ENCODE peak calls at places on chromosomes 6 and 20, in six cellular contexts. V is ovary, P is fibroblast of lung, W is left ventricle myocardium inferior, D is AG04450, U is neuronal stem cell. A is an unnamed sample.
A peak's percentile ranks its signal among the peaks of the same experiment; 100 is the strongest.

GRCh38 chr6:166989427-166990034 is 9.7 kb upstream of the CEP43 start:
- DNase-seq in V (no peak), P (peak; percentile 60), W (no peak), D (peak; percentile 11), U (no peak), A (peak; percentile 23)

GRCh38 chr6:33815854-33816253 is 12.1 kb upstream of the MLN start:
- DNase-seq in V (no peak), P (no peak), W (no peak), D (no peak), U (peak; percentile 36), A (no peak)

GRCh38 chr6:79713701-79714322 is 82.7 kb downstream of the SH3BGRL2 start:
- DNase-seq in V (peak; percentile 43), P (peak; percentile 58), W (peak; percentile 16), D (no peak), U (peak; percentile 44), A (peak; percentile 40)

GRCh38 chr6:167713088-167713475 is 113.6 kb upstream of the AFDN start:
- DNase-seq in V (no peak), P (no peak), W (no peak), D (no peak), U (no peak), A (no peak)

GRCh38 chr6:93550551-93551276 is 131.4 kb upstream of the EPHA7 start:
- DNase-seq in V (no peak), P (peak; percentile 14), W (no peak), D (no peak), U (no peak), A (no peak)

GRCh38 chr6:89347825-89348224 is 4.7 kb downstream of the UBE2J1 start:
- DNase-seq in V (no peak), P (peak; percentile 25), W (peak; percentile 22), D (no peak), U (no peak), A (no peak)

GRCh38 chr20:49032455-49032854 is 13.7 kb upstream of the CSE1L start:
- DNase-seq in V (no peak), P (no peak), W (no peak), D (no peak), U (no peak), A (no peak)

GRCh38 chr6:19831358-19831757 is 5.8 kb upstream of the ID4 start:
- DNase-seq in V (no peak), P (no peak), W (no peak), D (no peak), U (no peak), A (no peak)

GRCh38 chr20:18957328-18957727 is 143.7 kb downstream of the SCP2D1 start:
- DNase-seq in V (no peak), P (no peak), W (no peak), D (no peak), U (no peak), A (no peak)

GRCh38 chr20:58638467-58639181 is 12.5 kb upstream of the STX16 start:
- DNase-seq in V (no peak), P (no peak), W (no peak), D (no peak), U (no peak), A (no peak)

GRCh38 chr20:33490934-33491656 is 1.2 kb downstream of the CBFA2T2 start:
- DNase-seq in V (no peak), P (no peak), W (no peak), D (no peak), U (no peak), A (no peak)

GRCh38 chr20:3168829-3169590 is 4.3 kb downstream of the LZTS3 start:
- DNase-seq in V (no peak), P (no peak), W (no peak), D (no peak), U (no peak), A (no peak)

GRCh38 chr6:45625191-45625664 is 247.5 kb upstream of the SUPT3H start:
- DNase-seq in V (no peak), P (peak; percentile 82), W (no peak), D (peak; percentile 36), U (no peak), A (no peak)

GRCh38 chr20:55415567-55416142 is 589.7 kb downstream of the CBLN4 start:
- DNase-seq in V (no peak), P (no peak), W (no peak), D (no peak), U (peak; percentile 12), A (no peak)

GRCh38 chr6:53436904-53437303 is 88.2 kb upstream of the ELOVL5 start:
- DNase-seq in V (no peak), P (peak; percentile 43), W (no peak), D (no peak), U (no peak), A (no peak)

GRCh38 chr6:142013286-142013685 is 119.4 kb upstream of the GJE1 start:
- DNase-seq in V (no peak), P (peak; percentile 87), W (no peak), D (peak; percentile 37), U (no peak), A (no peak)

GRCh38 chr20:32762754-32763201 is 593 bp downstream of the DNMT3B start:
- DNase-seq in V (peak; percentile 30), P (no peak), W (no peak), D (no peak), U (no peak), A (no peak)

GRCh38 chr6:135962731-135963130 is 111.2 kb downstream of the PDE7B start:
- DNase-seq in V (no peak), P (peak; percentile 74), W (no peak), D (no peak), U (no peak), A (no peak)

GRCh38 chr6:81655696-81656095 is 96.8 kb downstream of the TENT5A start:
- DNase-seq in V (no peak), P (peak; percentile 11), W (no peak), D (no peak), U (no peak), A (no peak)

GRCh38 chr6:28489366-28490190 is 26.0 kb downstream of the GPX6 start:
- DNase-seq in V (peak; percentile 86), P (peak; percentile 83), W (peak; percentile 20), D (peak; percentile 23), U (peak; percentile 72), A (peak; percentile 13)

DNA sequence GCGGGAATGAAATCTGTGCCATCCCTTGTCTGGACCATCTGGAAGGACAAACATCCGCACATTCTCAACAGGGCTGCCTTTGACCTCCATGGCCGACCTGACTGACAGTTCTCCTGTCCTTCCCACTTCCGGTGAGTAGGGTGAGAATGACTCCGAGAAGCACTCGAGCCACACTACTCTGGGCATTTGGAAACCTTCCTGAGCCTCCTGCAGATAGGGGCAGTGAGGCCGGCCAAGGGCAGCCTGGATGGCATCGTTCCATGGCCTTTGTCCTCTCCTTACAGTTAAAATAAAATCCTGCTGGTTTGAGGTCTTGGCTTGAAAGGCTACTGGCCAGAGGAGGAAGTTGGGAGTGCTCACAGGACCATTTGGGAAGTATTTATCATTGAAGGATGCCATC is 70.9 kb upstream of the QKI start:
- DNase-seq in V (no peak), P (no peak), W (no peak), D (no peak), U (no peak), A (no peak)
- H3K27ac ChIP-seq in V (no peak overlapping the region), P (no peak overlapping the region), W (peak overlapping the region; percentile 28), D (no peak overlapping the region), U (no peak overlapping the region), A (no peak overlapping the region)

GRCh38 chr6:36268478-36269248 is 1.2 kb upstream of the PNPLA1 start:
- DNase-seq in V (no peak), P (peak; percentile 26), W (no peak), D (no peak), U (no peak), A (no peak)
- H3K27ac ChIP-seq in V (no peak overlapping the region), P (no peak overlapping the region), W (no peak overlapping the region), D (no peak overlapping the region), U (no peak overlapping the region), A (no peak overlapping the region)

DNA sequence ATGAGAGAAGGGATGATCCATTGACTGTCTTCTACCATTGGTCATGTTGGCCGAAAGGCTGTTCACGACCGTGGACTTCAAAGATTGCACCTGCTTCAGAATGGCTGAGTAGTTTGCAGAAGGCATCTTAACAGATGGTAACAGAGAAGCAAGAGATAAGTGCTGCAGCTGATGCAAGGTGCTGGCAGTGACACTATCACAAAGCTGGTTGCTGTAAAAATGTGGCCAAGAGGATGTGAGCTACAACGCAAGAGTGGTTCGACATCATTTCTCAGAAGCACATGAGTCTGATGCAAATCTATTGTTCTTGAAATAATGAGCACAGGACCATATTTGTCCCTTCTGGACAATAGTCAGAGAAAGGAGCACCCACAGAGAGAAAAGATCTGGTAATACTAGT is 27.0 kb upstream of the ANKEF1 start:
- DNase-seq in V (no peak), P (no peak), W (no peak), D (no peak), U (no peak), A (no peak)
- H3K27ac ChIP-seq in V (no peak overlapping the region), P (no peak overlapping the region), W (no peak overlapping the region), D (no peak overlapping the region), U (no peak overlapping the region), A (no peak overlapping the region)

GRCh38 chr6:35633579-35634089 is 55.1 kb downstream of the FKBP5 start:
- DNase-seq in V (no peak), P (no peak), W (no peak), D (no peak), U (no peak), A (no peak)
- H3K27ac ChIP-seq in V (no peak overlapping the region), P (no peak overlapping the region), W (peak overlapping the region; percentile 30), D (no peak overlapping the region), U (no peak overlapping the region), A (no peak overlapping the region)

DNA sequence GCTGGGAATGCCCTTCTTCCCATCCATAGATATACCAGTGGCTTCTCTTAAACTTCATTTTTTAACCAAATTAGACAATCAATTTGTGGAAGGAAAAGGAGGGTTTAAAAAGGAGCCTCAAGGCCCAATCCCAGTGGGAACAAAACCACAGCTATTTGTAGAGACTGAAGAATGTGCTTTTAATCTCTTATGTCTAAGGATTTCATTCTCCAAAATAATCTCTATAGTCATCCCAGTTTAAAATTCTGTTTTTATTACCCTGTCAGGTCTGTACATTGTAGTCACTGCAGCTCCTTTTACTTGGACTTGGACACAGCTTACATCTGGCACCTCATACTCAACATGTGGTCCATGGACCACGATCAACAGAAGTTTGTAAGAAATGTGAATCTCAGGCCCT is 152.2 kb upstream of the STMND1 start:
- DNase-seq in V (no peak), P (peak; percentile 21), W (no peak), D (no peak), U (no peak), A (no peak)
- H3K27ac ChIP-seq in V (no peak overlapping the region), P (no peak overlapping the region), W (no peak overlapping the region), D (no peak overlapping the region), U (no peak overlapping the region), A (no peak overlapping the region)

GRCh38 chr6:157291356-157291755 is 32.0 kb downstream of the TMEM242 start:
- DNase-seq in V (no peak), P (no peak), W (no peak), D (no peak), U (no peak), A (no peak)
- H3K27ac ChIP-seq in V (no peak overlapping the region), P (no peak overlapping the region), W (no peak overlapping the region), D (no peak overlapping the region), U (peak overlapping the region; percentile 60), A (no peak overlapping the region)

GRCh38 chr20:23230766-23231385 is 119.7 kb upstream of the NXT1 start:
- DNase-seq in V (no peak), P (no peak), W (no peak), D (no peak), U (no peak), A (no peak)
- H3K27ac ChIP-seq in V (no peak overlapping the region), P (no peak overlapping the region), W (no peak overlapping the region), D (no peak overlapping the region), U (no peak overlapping the region), A (no peak overlapping the region)

A was measured in CD4-positive, alpha-beta T cell.